ENCODE peak calls at places on chromosomes 16 and 17, in four cellular contexts. A is SK-N-SH, W is GM12878, Y is K562. D is an unnamed sample.

GRCh38 chr16:72937360-72937759 is 110.6 kb downstream of the ZFHX3 start:
- DNase-seq in A (no peak), W (no peak), Y (no peak), D (no peak)

GRCh38 chr17:44933824-44934744 is 13.5 kb downstream of the KIF18B start:
- DNase-seq in A (peak), W (no peak), Y (no peak), D (no peak)

GRCh38 chr17:21375757-21376584 is at the start of gene KCNJ12:
- DNase-seq in A (peak), W (no peak), Y (no peak), D (no peak)

GRCh38 chr16:85415196-85415988 is 197.7 kb upstream of the GSE1 start:
- DNase-seq in A (peak), W (no peak), Y (no peak), D (no peak)

GRCh38 chr16:3819741-3820724 is 60.5 kb downstream of the CREBBP start:
- DNase-seq in A (peak), W (no peak), Y (peak), D (peak)

GRCh38 chr17:66889480-66890230 is 54.7 kb downstream of the CACNG5 start:
- DNase-seq in A (no peak), W (no peak), Y (no peak), D (no peak)

GRCh38 chr17:44928136-44928535 is 12.8 kb upstream of the GFAP start:
- DNase-seq in A (no peak), W (no peak), Y (no peak), D (no peak)

GRCh38 chr17:47225436-47225858 is 16.3 kb downstream of the MYL4 start:
- DNase-seq in A (no peak), W (no peak), Y (no peak), D (peak)

GRCh38 chr17:38556234-38556633 is 49.5 kb downstream of the SRCIN1 start:
- DNase-seq in A (no peak), W (no peak), Y (no peak), D (no peak)

GRCh38 chr16:19853973-19854876 is 30.4 kb downstream of the GPRC5B start:
- DNase-seq in A (no peak), W (no peak), Y (no peak), D (no peak)

GRCh38 chr16:2428051-2428786 is 1.0 kb upstream of the CCNF start:
- DNase-seq in A (peak), W (no peak), Y (peak), D (no peak)

GRCh38 chr17:65198653-65199382 is 61.6 kb downstream of the RGS9 start:
- DNase-seq in A (peak), W (peak), Y (peak), D (peak)

GRCh38 chr17:78268960-78269892 is 37.8 kb downstream of the TMEM235 start:
- DNase-seq in A (peak), W (no peak), Y (no peak), D (peak)

GRCh38 chr16:47732122-47732805 is 271.1 kb downstream of the PHKB start:
- DNase-seq in A (no peak), W (no peak), Y (no peak), D (peak)

GRCh38 chr16:26598989-26599785 is 467.5 kb upstream of the C16orf82 start:
- DNase-seq in A (no peak), W (no peak), Y (no peak), D (no peak)

GRCh38 chr17:42411321-42411820 is 11.7 kb downstream of the CAVIN1 start:
- DNase-seq in A (no peak), W (no peak), Y (no peak), D (no peak)

GRCh38 chr17:42414782-42415409 is 8.2 kb downstream of the CAVIN1 start:
- DNase-seq in A (no peak), W (no peak), Y (peak), D (no peak)

GRCh38 chr17:42411905-42412679 is 11.0 kb downstream of the CAVIN1 start:
- DNase-seq in A (no peak), W (no peak), Y (no peak), D (no peak)

GRCh38 chr17:42409467-42410351 is 13.3 kb downstream of the CAVIN1 start:
- DNase-seq in A (no peak), W (no peak), Y (no peak), D (peak)

GRCh38 chr17:42413464-42414040 is 9.5 kb downstream of the CAVIN1 start:
- DNase-seq in A (no peak), W (no peak), Y (no peak), D (no peak)
- H3K27ac ChIP-seq in A (peak), W (no peak), Y (no peak), D (peak)

DNA sequence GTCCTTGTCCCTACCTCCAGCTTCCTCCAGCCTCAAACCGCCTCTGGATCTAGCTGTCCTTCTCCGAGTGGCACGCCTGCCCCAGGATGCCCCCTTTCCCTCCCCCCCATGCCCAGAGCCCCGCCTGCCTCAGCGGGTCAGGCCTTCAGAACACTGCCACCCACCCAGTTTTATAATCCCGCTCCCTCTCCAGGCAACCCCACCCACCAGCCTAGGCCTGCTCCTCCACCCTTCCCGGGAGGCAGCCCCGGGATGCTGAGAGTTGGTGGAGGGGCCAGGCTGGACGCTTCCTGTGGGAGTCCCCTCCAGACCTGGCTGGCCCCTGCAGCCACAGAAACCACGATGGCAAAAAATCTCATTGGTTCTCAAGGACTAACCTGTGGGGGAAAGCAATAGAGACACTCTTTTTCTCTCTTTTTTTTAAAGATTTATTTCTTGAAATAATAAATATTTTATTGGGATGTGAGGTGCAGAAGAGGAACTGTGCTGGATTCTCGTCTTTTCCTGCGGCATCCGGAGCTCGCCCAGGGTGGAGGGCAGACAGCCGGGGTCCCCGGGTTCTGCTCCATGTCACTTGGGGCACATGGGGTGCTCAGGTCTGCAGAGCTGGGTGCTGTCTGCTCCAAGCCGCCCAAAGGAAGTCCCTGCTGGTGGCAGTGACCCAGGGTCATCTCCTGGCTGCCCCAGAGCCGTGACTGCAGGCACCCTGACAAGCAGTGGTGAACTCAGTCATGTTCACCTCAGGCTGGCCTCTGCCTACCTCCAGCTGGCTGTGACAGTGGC is 81.9 kb downstream of the MGAT5B start:
- DNase-seq in A (no peak), W (no peak), Y (no peak), D (no peak)
- H3K9ac ChIP-seq in A (no peak), W (no peak), Y (no peak), D (no peak)

DNA sequence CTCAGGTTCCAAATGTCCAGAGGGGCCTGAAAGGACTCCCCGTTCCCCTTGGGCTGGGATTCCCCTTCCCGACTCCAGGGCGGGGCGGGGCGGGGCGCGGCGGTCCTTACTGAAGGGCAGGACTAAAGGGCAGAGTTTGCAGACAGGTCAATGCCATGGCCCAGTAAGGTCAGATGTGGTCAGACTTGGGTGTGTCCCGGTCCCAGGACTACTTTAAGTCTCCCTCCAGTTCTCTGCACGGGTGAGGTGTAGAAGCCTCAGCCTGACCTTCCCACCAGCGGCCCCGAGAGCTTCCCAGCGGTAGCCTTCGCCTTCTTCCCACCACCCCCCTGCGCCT is 505 bp downstream of the KDM6B start:
- DNase-seq in A (peak), W (no peak), Y (peak), D (no peak)
- TF ChIP-seq RCOR1 in A (no peak), W (no peak), Y (no peak), D (no peak)

GRCh38 chr17:75776399-75777242 is 8.0 kb upstream of the UNK start:
- DNase-seq in A (no peak), W (no peak), Y (no peak), D (no peak)
- H3K27ac ChIP-seq in A (peak), W (no peak), Y (peak), D (no peak)

DNA sequence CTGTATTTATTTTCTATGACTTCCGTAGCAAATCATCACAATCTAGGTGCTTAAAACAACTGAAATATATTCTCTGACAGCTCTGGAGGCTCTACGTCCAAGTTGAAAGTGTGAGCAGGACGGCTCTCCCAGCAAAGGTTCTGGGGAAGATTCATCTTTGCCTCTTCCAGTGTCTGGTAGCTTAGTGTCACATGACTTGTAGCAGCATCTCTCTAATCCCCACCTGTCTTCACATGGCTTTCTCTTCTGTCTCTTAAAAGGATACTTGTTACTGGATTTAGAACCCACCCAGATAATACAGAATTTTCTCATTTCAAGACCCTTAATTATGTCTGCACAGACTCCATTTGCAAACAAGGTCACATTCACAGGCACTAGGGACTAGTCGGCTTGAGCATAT is 687.7 kb upstream of the RBFOX1 start:
- DNase-seq in A (no peak), W (no peak), Y (no peak), D (no peak)
- H3K9ac ChIP-seq in A (no peak), W (no peak), Y (no peak), D (no peak)

GRCh38 chr17:16468428-16468992 is 23.5 kb downstream of the LRRC75A start:
- DNase-seq in A (no peak), W (no peak), Y (no peak), D (no peak)
- TF ChIP-seq RCOR1 in A (no peak), W (no peak), Y (no peak), D (no peak)

GRCh38 chr17:511833-512251 is 159.2 kb upstream of the RPH3AL start:
- DNase-seq in A (no peak), W (no peak), Y (no peak), D (peak)
- H3K27ac ChIP-seq in A (no peak), W (no peak), Y (no peak), D (no peak)

GRCh38 chr17:15096511-15096910 is 168.6 kb downstream of the PMP22 start:
- DNase-seq in A (no peak), W (no peak), Y (no peak), D (no peak)
- H3K9ac ChIP-seq in A (no peak), W (no peak), Y (no peak), D (no peak)

D was measured in IMR-90.